ENCODE peak calls at places on chromosome 1, in ten cellular contexts. T, H, I, U, O, Y, Z, S, E and X are unnamed samples.
A peak's percentile ranks its signal among the peaks of the same experiment; 100 is the strongest.

GRCh38 chr1:6445062-6445763 is 20.6 kb downstream of the ESPN start:
- DNase-seq in T (peak; percentile 56), H (no peak), I (peak; percentile 35), U (no peak), O (peak; percentile 80), Y (no peak), Z (no peak), S (peak; percentile 47), E (peak; percentile 75), X (peak; percentile 82)

GRCh38 chr1:197763307-197763706 is 12.0 kb downstream of the DENND1B start:
- DNase-seq in T (no peak), H (no peak), I (no peak), U (no peak), O (no peak), Y (no peak), Z (no peak), S (no peak), E (no peak), X (no peak)

GRCh38 chr1:44881011-44881632 is 38.1 kb upstream of the PTCH2 start:
- DNase-seq in T (no peak), H (no peak), I (peak; percentile 89), U (peak; percentile 74), O (no peak), Y (peak; percentile 72), Z (peak; percentile 37), S (no peak), E (peak; percentile 17), X (no peak)

GRCh38 chr1:20233866-20234265 is 47.5 kb upstream of the PLA2G2C start:
- DNase-seq in T (no peak), H (no peak), I (no peak), U (no peak), O (no peak), Y (no peak), Z (no peak), S (no peak), E (no peak), X (no peak)

GRCh38 chr1:107138767-107139445 is 1.9 kb upstream of the NTNG1 start:
- DNase-seq in T (no peak), H (no peak), I (no peak), U (peak; percentile 75), O (no peak), Y (no peak), Z (no peak), S (no peak), E (no peak), X (no peak)

GRCh38 chr1:9840176-9840575 is 16.4 kb upstream of the CLSTN1 start:
- DNase-seq in T (no peak), H (no peak), I (no peak), U (no peak), O (no peak), Y (no peak), Z (no peak), S (no peak), E (no peak), X (peak; percentile 29)

GRCh38 chr1:47184771-47185677 is 4.8 kb downstream of the PDZK1IP1 start:
- DNase-seq in T (no peak), H (no peak), I (no peak), U (no peak), O (peak; percentile 10), Y (no peak), Z (no peak), S (no peak), E (no peak), X (peak; percentile 44)

GRCh38 chr1:17488977-17489739 is 49.7 kb upstream of the RCC2 start:
- DNase-seq in T (no peak), H (no peak), I (peak; percentile 46), U (peak; percentile 24), O (no peak), Y (no peak), Z (no peak), S (no peak), E (no peak), X (no peak)

GRCh38 chr1:3459940-3460652 is 5.6 kb downstream of the ARHGEF16 start:
- DNase-seq in T (peak; percentile 58), H (no peak), I (no peak), U (no peak), O (peak; percentile 89), Y (no peak), Z (no peak), S (no peak), E (no peak), X (no peak)

GRCh38 chr1:225299624-225300023 is 128.2 kb downstream of the LBR start:
- DNase-seq in T (no peak), H (no peak), I (no peak), U (no peak), O (no peak), Y (no peak), Z (peak; percentile 2), S (no peak), E (no peak), X (no peak)

GRCh38 chr1:75554870-75555269 is 56.0 kb downstream of the SLC44A5 start:
- DNase-seq in T (no peak), H (no peak), I (no peak), U (no peak), O (no peak), Y (no peak), Z (no peak), S (no peak), E (no peak), X (no peak)

GRCh38 chr1:12215562-12215961 is 14.3 kb upstream of the VPS13D start:
- DNase-seq in T (no peak), H (no peak), I (no peak), U (no peak), O (no peak), Y (no peak), Z (no peak), S (no peak), E (no peak), X (no peak)

GRCh38 chr1:180734366-180734765 is 102.5 kb downstream of the XPR1 start:
- DNase-seq in T (no peak), H (no peak), I (no peak), U (no peak), O (no peak), Y (no peak), Z (no peak), S (no peak), E (no peak), X (no peak)
- H3K4me3 ChIP-seq in T (no peak overlapping the region), H (no peak overlapping the region), I (no peak overlapping the region), U (no peak overlapping the region), O (no peak overlapping the region), Y (no peak overlapping the region), Z (no peak overlapping the region), S (no peak overlapping the region), E (no peak overlapping the region), X (no peak overlapping the region)

DNA sequence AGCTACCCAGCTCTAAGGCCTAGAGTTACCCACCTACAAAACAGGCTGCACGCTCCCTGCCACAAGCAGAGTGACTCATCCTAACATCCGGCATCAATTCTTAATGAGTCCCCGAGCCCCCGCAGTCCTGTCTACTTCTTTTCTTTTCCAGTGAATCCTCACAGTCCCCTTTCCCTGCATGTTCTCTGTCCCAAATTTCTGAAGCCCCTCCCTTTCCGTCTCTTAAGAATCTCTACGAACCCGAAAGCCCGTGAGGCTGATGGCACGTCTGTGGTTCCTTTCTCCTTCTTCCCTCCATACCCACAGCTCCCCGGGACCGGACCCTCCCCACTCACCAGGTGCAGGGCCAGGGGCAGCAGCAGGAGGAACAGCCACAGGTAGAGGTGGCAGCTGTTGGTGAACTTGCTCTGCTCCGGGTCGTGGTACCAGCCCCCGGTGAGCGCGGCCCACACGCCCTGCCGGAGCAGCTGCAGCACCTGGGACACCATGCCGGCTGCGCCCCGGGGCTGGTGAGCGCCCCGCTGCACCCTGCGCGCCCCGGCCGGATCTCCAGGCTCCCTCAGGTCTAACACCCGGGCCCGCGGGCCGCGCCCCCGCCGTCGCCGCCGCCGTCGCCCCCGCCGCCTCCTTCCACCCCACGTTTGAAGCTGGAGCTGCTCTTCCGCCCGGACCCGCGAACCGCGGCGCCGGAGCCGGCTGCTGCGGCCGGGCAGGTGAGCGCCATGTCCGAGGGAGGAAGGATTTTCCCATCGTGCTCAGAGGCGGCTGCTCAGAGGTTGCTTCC is at the start of gene PCNX2:
- DNase-seq in T (peak; percentile 55), H (no peak), I (peak; percentile 49), U (peak; percentile 45), O (peak; percentile 67), Y (no peak), Z (peak; percentile 56), S (peak; percentile 64), E (peak; percentile 87), X (peak; percentile 81)
- H3K4me3 ChIP-seq in T (peak within 1 kb of the TSS; percentile 60), H (peak within 1 kb of the TSS; percentile 66), I (peak within 1 kb of the TSS; percentile 98), U (peak within 1 kb of the TSS; percentile 92), O (peak within 1 kb of the TSS; percentile 61), Y (peak within 1 kb of the TSS; percentile 89), Z (peak within 1 kb of the TSS; percentile 85), S (peak within 1 kb of the TSS; percentile 67), E (peak within 1 kb of the TSS; percentile 89), X (peak within 1 kb of the TSS; percentile 59)

GRCh38 chr1:159000070-159000409 is 9.7 kb upstream of the IFI16 start:
- DNase-seq in T (no peak), H (no peak), I (no peak), U (no peak), O (no peak), Y (no peak), Z (no peak), S (no peak), E (no peak), X (no peak)

GRCh38 chr1:158999301-159000069 is 10.2 kb upstream of the IFI16 start:
- DNase-seq in T (peak; percentile 28), H (peak; percentile 94), I (peak; percentile 98), U (peak; percentile 96), O (no peak), Y (peak; percentile 86), Z (peak; percentile 92), S (no peak), E (peak; percentile 39), X (no peak)

GRCh38 chr1:158998037-158998780 is 11.5 kb upstream of the IFI16 start:
- DNase-seq in T (no peak), H (no peak), I (no peak), U (no peak), O (no peak), Y (no peak), Z (no peak), S (no peak), E (no peak), X (no peak)

GRCh38 chr1:158998781-158999161 is 10.9 kb upstream of the IFI16 start:
- DNase-seq in T (peak; percentile 25), H (peak; percentile 69), I (peak; percentile 83), U (peak; percentile 30), O (no peak), Y (no peak), Z (peak; percentile 46), S (peak; percentile 72), E (no peak), X (peak; percentile 71)

DNA sequence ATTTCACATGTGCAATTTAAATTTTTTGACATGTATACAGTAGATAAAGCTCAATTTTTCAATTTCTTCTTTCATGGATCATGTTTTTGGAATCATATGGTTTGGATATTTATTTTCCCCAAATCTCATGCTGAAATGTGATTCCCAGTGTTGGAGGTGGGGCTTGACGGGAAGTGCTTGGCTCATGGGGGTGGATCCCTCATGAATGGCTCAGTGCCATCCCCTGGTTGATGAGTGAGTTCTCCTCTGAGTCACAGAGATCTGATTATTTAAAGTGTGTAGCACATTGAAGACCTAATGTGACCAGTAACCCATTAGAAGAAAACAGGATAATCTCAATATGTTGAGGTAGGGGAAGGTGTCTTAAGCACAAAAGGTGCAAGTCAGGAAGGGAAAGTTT is 9.1 kb upstream of the IFI16 start:
- DNase-seq in T (peak; percentile 46), H (peak; percentile 94), I (peak; percentile 97), U (peak; percentile 93), O (peak; percentile 57), Y (peak; percentile 80), Z (peak; percentile 93), S (no peak), E (no peak), X (peak; percentile 69)
- H3K4me3 ChIP-seq in T (no peak overlapping the region), H (peak overlapping the region; percentile 50), I (peak overlapping the region; percentile 77), U (peak overlapping the region; percentile 58), O (peak overlapping the region; percentile 35), Y (peak overlapping the region; percentile 51), Z (peak overlapping the region; percentile 60), S (no peak overlapping the region), E (peak overlapping the region; percentile 66), X (peak overlapping the region; percentile 42)

GRCh38 chr1:175317309-175317708 is 124.7 kb upstream of the KIAA0040 start:
- DNase-seq in T (peak; percentile 26), H (no peak), I (no peak), U (no peak), O (no peak), Y (no peak), Z (no peak), S (peak; percentile 20), E (no peak), X (no peak)
- H3K4me3 ChIP-seq in T (no peak overlapping the region), H (no peak overlapping the region), I (no peak overlapping the region), U (no peak overlapping the region), O (no peak overlapping the region), Y (no peak overlapping the region), Z (no peak overlapping the region), S (no peak overlapping the region), E (no peak overlapping the region), X (no peak overlapping the region)